ENCODE peak calls at places on chromosomes 1 and 21, in ten cellular contexts. T, M, W, H, I, U, V, G, F and B are unnamed samples.

GRCh38 chr1:26351591-26352337 is 2.2 kb downstream of the CRYBG2 start:
- DNase-seq in W (no peak), V (no peak), G (no peak), H (peak; percentile 71), U (peak; percentile 35), I (no peak), M (no peak), T (no peak), F (no peak), B (no peak)

GRCh38 chr1:74714429-74715362 is 18.2 kb downstream of the CRYZ start:
- DNase-seq in F (no peak), U (no peak), H (no peak), G (no peak), W (no peak), T (no peak), I (no peak), V (no peak), M (no peak), B (no peak)

GRCh38 chr1:162676087-162676486 is 43.8 kb downstream of the DDR2 start:
- DNase-seq in H (peak; percentile 87), M (no peak), W (no peak), I (no peak), G (peak; percentile 55), T (no peak), F (no peak), U (no peak), V (peak; percentile 67), B (no peak)

GRCh38 chr21:34915364-34915834 is 133.7 kb downstream of the RUNX1 start:
- DNase-seq in I (no peak), M (no peak), H (peak; percentile 78), U (no peak), F (no peak), G (no peak), V (no peak), W (no peak), T (no peak), B (no peak)

GRCh38 chr1:96747565-96747964 is 26.0 kb downstream of the PTBP2 start:
- DNase-seq in M (no peak), T (no peak), F (no peak), U (no peak), I (no peak), W (no peak), G (no peak), H (no peak), V (no peak), B (no peak)

GRCh38 chr1:243428617-243429342 is 172.9 kb downstream of the SDCCAG8 start:
- DNase-seq in H (no peak), F (no peak), W (no peak), I (no peak), U (no peak), M (no peak), V (no peak), T (no peak), G (no peak), B (no peak)

GRCh38 chr21:27772816-27773215 is 805.9 kb upstream of the ADAMTS5 start:
- DNase-seq in M (no peak), F (no peak), G (no peak), T (no peak), I (no peak), V (no peak), U (no peak), H (no peak), W (no peak), B (no peak)

GRCh38 chr1:172977296-172978027 is 73.3 kb downstream of the TNFSF18 start:
- DNase-seq in M (no peak), T (no peak), H (no peak), V (no peak), W (no peak), G (no peak), I (no peak), F (no peak), U (no peak), B (no peak)

GRCh38 chr21:45786660-45787059 is 143.1 kb downstream of the PCBP3 start:
- DNase-seq in G (no peak), F (no peak), H (no peak), T (no peak), I (no peak), M (no peak), W (no peak), U (no peak), V (no peak), B (no peak)

GRCh38 chr1:36151845-36152203 is 2.5 kb upstream of the TRAPPC3 start:
- DNase-seq in M (no peak), I (peak; percentile 45), U (peak; percentile 61), T (peak; percentile 55), F (no peak), W (no peak), H (peak; percentile 40), G (no peak), V (no peak), B (no peak)

GRCh38 chr1:83606416-83606955 is 392.4 kb downstream of the TTLL7 start:
- DNase-seq in F (no peak), T (no peak), H (no peak), V (no peak), M (no peak), I (no peak), U (no peak), W (no peak), G (no peak), B (no peak)

GRCh38 chr1:22747021-22747734 is 36.5 kb downstream of the EPHB2 start:
- DNase-seq in G (no peak), M (no peak), U (no peak), I (no peak), W (no peak), V (no peak), F (no peak), T (no peak), H (peak; percentile 96), B (no peak)

GRCh38 chr1:183191833-183192232 is 5.8 kb downstream of the LAMC2 start:
- DNase-seq in M (no peak), F (no peak), W (no peak), T (no peak), G (no peak), U (no peak), H (peak; percentile 93), I (no peak), V (no peak), B (no peak)

GRCh38 chr1:88175631-88176226 is 508.3 kb upstream of the PKN2 start:
- DNase-seq in W (no peak), I (no peak), U (peak; percentile 11), G (no peak), H (peak; percentile 82), M (no peak), V (no peak), F (peak; percentile 2), T (no peak), B (no peak)

GRCh38 chr1:246569248-246570238 is 3.3 kb downstream of the CNST start:
- DNase-seq in I (no peak), F (no peak), V (no peak), U (peak; percentile 44), M (no peak), W (no peak), H (no peak), G (no peak), T (no peak), B (no peak)

GRCh38 chr1:84598846-84599741 is 24.9 kb upstream of the CTBS start:
- DNase-seq in M (no peak), I (no peak), H (peak; percentile 95), F (no peak), W (no peak), U (no peak), T (no peak), G (no peak), V (no peak), B (no peak)

GRCh38 chr1:48236716-48237470 is 14.4 kb downstream of the SLC5A9 start:
- DNase-seq in V (no peak), T (no peak), G (no peak), H (peak; percentile 23), W (no peak), U (no peak), M (no peak), F (peak; percentile 35), I (no peak), B (no peak)

DNA sequence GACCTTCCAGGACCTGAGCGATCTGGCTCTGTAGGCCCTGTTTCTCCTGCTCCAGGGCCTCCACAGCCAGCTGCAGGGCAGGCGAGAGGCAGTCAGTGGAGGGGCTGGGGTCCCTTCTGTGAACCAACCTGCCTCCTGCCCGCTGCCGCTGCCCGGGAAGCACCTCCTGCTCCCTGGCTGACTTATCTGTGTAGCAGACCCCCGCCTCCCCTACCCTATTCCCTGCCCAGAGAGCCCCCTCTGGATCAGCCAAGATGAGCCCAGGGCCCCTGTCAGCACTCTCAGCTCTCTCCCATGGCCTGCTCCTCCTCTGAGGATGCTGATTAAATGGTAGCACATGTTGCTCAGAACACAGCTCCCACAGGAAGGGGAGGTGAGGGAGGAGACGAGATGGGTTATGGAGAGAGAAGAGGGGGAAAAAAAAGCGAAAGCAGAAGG is 1.9 kb downstream of the NES start:
- DNase-seq in I (no peak), F (no peak), M (no peak), T (no peak), H (no peak), W (no peak), V (no peak), G (no peak), U (no peak), B (no peak)
- H3K27ac ChIP-seq in I (peak overlapping the region; percentile 84), F (peak overlapping the region; percentile 84), M (peak overlapping the region; percentile 91), T (peak overlapping the region; percentile 94), H (peak overlapping the region; percentile 58), W (peak overlapping the region; percentile 39), V (peak overlapping the region; percentile 79), G (no peak overlapping the region), U (peak overlapping the region; percentile 79), B (no peak overlapping the region)

DNA sequence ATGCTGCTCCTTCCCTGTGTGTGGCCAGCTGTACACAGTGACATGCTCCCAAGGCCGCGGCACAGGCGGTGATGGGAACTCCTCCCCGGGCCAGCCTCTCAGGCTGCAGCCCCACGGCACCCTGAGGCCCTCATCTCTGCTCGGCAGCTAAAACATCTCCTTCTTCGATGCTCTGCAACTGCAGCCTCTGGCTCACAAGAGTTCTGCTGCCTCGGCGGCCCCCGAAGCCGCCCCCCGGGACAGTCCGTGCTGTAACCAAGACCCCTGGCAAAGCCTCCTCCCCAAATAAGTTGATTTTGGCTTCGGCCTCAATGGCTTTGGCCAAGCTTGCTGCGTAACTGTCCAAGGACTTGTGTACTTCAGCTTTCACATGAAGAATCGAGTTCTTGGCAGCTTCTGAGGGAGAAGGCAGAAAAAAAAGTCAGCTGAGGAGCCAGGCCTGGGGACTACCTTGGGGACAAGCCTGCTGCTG is 51.3 kb downstream of the GPR161 start:
- DNase-seq in W (peak; percentile 22), H (no peak), G (peak; percentile 56), M (peak; percentile 76), T (peak; percentile 59), U (no peak), F (no peak), V (peak; percentile 84), I (peak; percentile 80), B (no peak)
- H3K27ac ChIP-seq in W (no peak overlapping the region), H (no peak overlapping the region), G (peak overlapping the region; percentile 7), M (peak overlapping the region; percentile 56), T (peak overlapping the region; percentile 38), U (peak overlapping the region; percentile 68), F (no peak overlapping the region), V (peak overlapping the region; percentile 71), I (peak overlapping the region; percentile 74), B (no peak overlapping the region)

GRCh38 chr1:228457396-228458176 is 29.6 kb upstream of the RNF187 start:
- DNase-seq in W (peak; percentile 85), G (peak; percentile 91), M (peak; percentile 89), V (peak; percentile 97), F (peak; percentile 98), T (peak; percentile 93), U (peak; percentile 86), H (peak; percentile 98), I (peak; percentile 84), B (peak; percentile 84)
- H3K27ac ChIP-seq in W (peak overlapping the region; percentile 81), G (peak overlapping the region; percentile 72), M (peak overlapping the region; percentile 93), V (peak overlapping the region; percentile 87), F (peak overlapping the region; percentile 88), T (peak overlapping the region; percentile 87), U (peak overlapping the region; percentile 87), H (peak overlapping the region; percentile 76), I (peak overlapping the region; percentile 88), B (peak overlapping the region; percentile 62)

GRCh38 chr1:7346600-7347570 is 424.2 kb upstream of the VAMP3 start:
- DNase-seq in I (peak; percentile 29), F (no peak), T (no peak), H (no peak), W (no peak), V (no peak), U (peak; percentile 47), M (no peak), G (no peak), B (no peak)
- H3K27ac ChIP-seq in I (peak overlapping the region; percentile 78), F (peak overlapping the region; percentile 3), T (no peak overlapping the region), H (no peak overlapping the region), W (no peak overlapping the region), V (no peak overlapping the region), U (no peak overlapping the region), M (no peak overlapping the region), G (no peak overlapping the region), B (no peak overlapping the region)